ENCODE peak calls at places on chromosomes 12 and 14, in four cellular contexts. One of them, this sample, is unnamed.
A peak's percentile ranks its signal among the peaks of the same experiment; 100 is the strongest.

GRCh38 chr12:25436206-25436912 is 116.7 kb downstream of the LMNTD1 start:
- DNase-seq in GM12878: peak; percentile 20
- DNase-seq in K562: peak; percentile 24
- DNase-seq in H1: peak; percentile 54
- DNase-seq in this sample: peak; percentile 49

GRCh38 chr14:96811265-96811664 is 14.1 kb downstream of the VRK1 start:
- DNase-seq in GM12878: no peak
- DNase-seq in K562: no peak
- DNase-seq in H1: no peak
- DNase-seq in this sample: no peak

GRCh38 chr12:127809236-127809635 is 457.7 kb upstream of the TMEM132C start:
- DNase-seq in GM12878: no peak
- DNase-seq in K562: no peak
- DNase-seq in H1: no peak
- DNase-seq in this sample: no peak

GRCh38 chr14:89056394-89056793 is 231.9 kb downstream of the TTC8 start:
- DNase-seq in GM12878: no peak
- DNase-seq in K562: no peak
- DNase-seq in H1: no peak
- DNase-seq in this sample: no peak

GRCh38 chr12:14937689-14938088 is 648 bp downstream of the ERP27 start:
- DNase-seq in GM12878: no peak
- DNase-seq in K562: no peak
- DNase-seq in H1: no peak
- DNase-seq in this sample: no peak

GRCh38 chr12:26287666-26288408 is 92.5 kb downstream of the SSPN start:
- DNase-seq in GM12878: no peak
- DNase-seq in K562: no peak
- DNase-seq in H1: no peak
- DNase-seq in this sample: no peak

GRCh38 chr12:118055144-118055557 is 5.8 kb downstream of the WSB2 start:
- DNase-seq in GM12878: no peak
- DNase-seq in K562: peak; percentile 52
- DNase-seq in H1: peak; percentile 79
- DNase-seq in this sample: peak; percentile 68

GRCh38 chr12:79331870-79332269 is 358.9 kb downstream of the PAWR start:
- DNase-seq in GM12878: no peak
- DNase-seq in K562: no peak
- DNase-seq in H1: no peak
- DNase-seq in this sample: no peak

GRCh38 chr14:74977901-74978385 is 22.5 kb upstream of the PGF start:
- DNase-seq in GM12878: no peak
- DNase-seq in K562: no peak
- DNase-seq in H1: no peak
- DNase-seq in this sample: no peak

GRCh38 chr12:112574896-112575558 is 156.3 kb downstream of the PTPN11 start:
- DNase-seq in GM12878: no peak
- DNase-seq in K562: no peak
- DNase-seq in H1: peak; percentile 53
- DNase-seq in this sample: no peak

GRCh38 chr14:96102071-96102856 is 63.1 kb downstream of the C14orf132 start:
- DNase-seq in GM12878: no peak
- DNase-seq in K562: no peak
- DNase-seq in H1: no peak
- DNase-seq in this sample: no peak

GRCh38 chr12:99596762-99597161 is 50.8 kb upstream of the GARIN6 start:
- DNase-seq in GM12878: no peak
- DNase-seq in K562: no peak
- DNase-seq in H1: no peak
- DNase-seq in this sample: no peak

GRCh38 chr14:81474156-81474492 is 59.5 kb downstream of the SEL1L start:
- DNase-seq in GM12878: peak; percentile 71
- DNase-seq in K562: no peak
- DNase-seq in H1: no peak
- DNase-seq in this sample: no peak

GRCh38 chr14:92441751-92442477 is 71.7 kb upstream of the RIN3 start:
- DNase-seq in GM12878: no peak
- DNase-seq in K562: no peak
- DNase-seq in H1: no peak
- DNase-seq in this sample: no peak

GRCh38 chr12:50017047-50017446 is 8.2 kb downstream of the RACGAP1 start:
- DNase-seq in GM12878: no peak
- DNase-seq in K562: no peak
- DNase-seq in H1: no peak
- DNase-seq in this sample: no peak

DNA sequence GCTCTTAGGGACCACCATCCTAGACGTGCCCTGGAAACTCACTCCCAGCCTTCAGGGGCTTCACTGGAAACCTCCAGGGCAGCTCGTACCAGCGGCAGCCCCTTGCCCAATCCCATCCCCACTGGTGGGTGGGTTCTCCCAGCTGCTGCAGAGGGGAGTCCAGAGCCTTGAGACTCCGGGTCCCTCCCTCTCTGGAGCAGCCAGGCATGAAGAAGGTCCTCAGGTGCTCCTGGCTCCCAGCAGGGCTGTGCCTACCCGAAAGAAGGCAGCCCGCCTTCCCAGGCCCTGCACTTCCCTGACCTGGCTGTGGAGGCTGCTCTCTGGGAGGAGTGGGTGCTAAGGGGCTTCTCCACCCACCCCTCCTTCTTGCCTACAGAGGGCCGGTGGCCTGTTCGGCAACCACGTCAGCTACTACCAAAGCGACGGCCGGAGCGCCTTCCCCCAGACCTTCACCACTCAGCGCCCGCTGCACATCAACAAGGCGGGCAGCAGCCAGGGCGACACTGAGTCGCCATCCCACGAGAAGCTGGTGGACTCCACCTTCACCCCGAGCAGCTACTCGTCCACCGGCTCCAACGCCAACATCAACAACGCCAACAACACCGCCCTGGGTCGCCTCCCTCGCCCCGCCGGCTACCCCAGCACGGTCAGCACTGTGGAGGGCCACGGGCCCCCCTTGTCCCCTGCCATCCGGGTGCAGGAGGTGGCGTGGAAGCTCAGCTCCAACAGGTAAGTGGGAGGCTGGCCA is 115.5 kb upstream of the FKBP4 start:
- DNase-seq in GM12878: no peak
- DNase-seq in K562: no peak
- DNase-seq in H1: no peak
- DNase-seq in this sample: no peak
- TF ChIP-seq CBX5 in GM12878: no peak
- TF ChIP-seq CBX5 in K562: no peak
- TF ChIP-seq CBX5 in H1: no peak
- TF ChIP-seq CBX5 in this sample: no peak

GRCh38 chr14:50957296-50957695 is 13.0 kb upstream of the PYGL start:
- DNase-seq in GM12878: no peak
- DNase-seq in K562: no peak
- DNase-seq in H1: no peak
- DNase-seq in this sample: no peak
- TF ChIP-seq TAF1 in GM12878: no peak
- TF ChIP-seq TAF1 in K562: no peak
- TF ChIP-seq TAF1 in H1: no peak
- TF ChIP-seq TAF1 in this sample: no peak

DNA sequence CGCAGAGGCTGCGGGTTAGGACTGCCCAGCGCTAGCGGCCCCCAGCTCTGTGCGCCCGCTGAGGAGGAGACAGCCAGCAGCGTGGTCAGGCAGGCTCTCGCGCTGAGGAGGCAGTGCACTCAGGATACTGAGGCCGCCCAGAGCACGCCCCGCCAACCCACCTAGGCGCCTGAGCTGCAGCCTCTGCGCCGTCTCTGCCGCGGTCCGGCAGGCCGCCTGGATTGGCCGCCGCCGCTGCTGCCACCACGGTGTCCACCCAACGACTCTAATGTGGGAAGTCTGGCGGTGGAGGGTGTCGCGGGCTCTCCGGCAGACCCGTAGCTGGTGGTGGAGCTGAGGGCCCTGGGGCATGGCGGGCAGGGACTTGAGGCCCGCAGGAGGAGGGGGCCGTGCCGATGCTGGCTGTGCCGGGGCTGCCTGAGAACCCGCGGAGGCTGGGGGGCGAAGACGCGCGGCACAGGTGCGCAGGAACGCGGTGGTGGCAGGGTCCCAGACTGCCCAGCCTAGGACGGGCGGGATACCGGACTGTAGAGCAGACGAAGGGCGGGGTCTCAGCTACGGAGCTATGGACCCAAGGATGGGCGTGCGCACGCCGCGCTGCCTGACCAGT is 69.9 kb downstream of the ASCL4 start:
- DNase-seq in GM12878: no peak
- DNase-seq in K562: no peak
- DNase-seq in H1: peak; percentile 72
- DNase-seq in this sample: no peak
- TF ChIP-seq CBX5 in GM12878: no peak
- TF ChIP-seq CBX5 in K562: no peak
- TF ChIP-seq CBX5 in H1: no peak
- TF ChIP-seq CBX5 in this sample: no peak

GRCh38 chr14:53967606-53968005 is 11.0 kb upstream of the BMP4 start:
- DNase-seq in GM12878: no peak
- DNase-seq in K562: no peak
- DNase-seq in H1: no peak
- DNase-seq in this sample: no peak

GRCh38 chr14:53962954-53963490 is 6.4 kb upstream of the BMP4 start:
- DNase-seq in GM12878: no peak
- DNase-seq in K562: no peak
- DNase-seq in H1: no peak
- DNase-seq in this sample: no peak

GRCh38 chr14:53968756-53969155 is 12.1 kb upstream of the BMP4 start:
- DNase-seq in GM12878: no peak
- DNase-seq in K562: no peak
- DNase-seq in H1: no peak
- DNase-seq in this sample: no peak

GRCh38 chr14:53963491-53964227 is 7.0 kb upstream of the BMP4 start:
- DNase-seq in GM12878: no peak
- DNase-seq in K562: no peak
- DNase-seq in H1: peak; percentile 59
- DNase-seq in this sample: no peak

GRCh38 chr14:53964249-53964648 is 7.6 kb upstream of the BMP4 start:
- DNase-seq in GM12878: no peak
- DNase-seq in K562: no peak
- DNase-seq in H1: no peak
- DNase-seq in this sample: no peak
- TF ChIP-seq TAF1 in GM12878: no peak
- TF ChIP-seq TAF1 in K562: no peak
- TF ChIP-seq TAF1 in H1: no peak
- TF ChIP-seq TAF1 in this sample: no peak

GRCh38 chr12:52585951-52586350 is 12.3 kb upstream of the KRT74 start:
- DNase-seq in GM12878: no peak
- DNase-seq in K562: no peak
- DNase-seq in H1: no peak
- DNase-seq in this sample: no peak
- TF ChIP-seq CBX5 in GM12878: no peak
- TF ChIP-seq CBX5 in K562: no peak
- TF ChIP-seq CBX5 in H1: no peak
- TF ChIP-seq CBX5 in this sample: no peak